ENCODE peak calls at places on chromosomes 11 and 22, in six cellular contexts. F is cardiac muscle cell, P is tibial artery, I is kidney epithelial cell, K is left lung, D is brain microvascular endothelial cell. Y is an unnamed sample.

GRCh38 chr11:112797653-112798293 is 163.4 kb upstream of the NCAM1 start:
- DNase-seq in K (no peak), F (no peak), D (peak; percentile 12), P (peak; percentile 44), I (no peak), Y (no peak)

GRCh38 chr22:49964493-49965290 is 4.1 kb downstream of the PIM3 start:
- DNase-seq in K (peak; percentile 37), D (no peak), P (peak; percentile 68), F (no peak), I (no peak), Y (no peak)

GRCh38 chr22:44723801-44724200 is 21.8 kb downstream of the PRR5 start:
- DNase-seq in F (no peak), D (peak; percentile 20), P (no peak), K (no peak), I (no peak), Y (no peak)

GRCh38 chr11:86559311-86559945 is 113.0 kb downstream of the ME3 start:
- DNase-seq in P (no peak), F (peak; percentile 2), D (peak; percentile 94), I (no peak), K (no peak), Y (no peak)

GRCh38 chr22:31019276-31019930 is 50.3 kb downstream of the TUG1 start:
- DNase-seq in F (no peak), K (no peak), I (no peak), D (no peak), P (no peak), Y (no peak)

GRCh38 chr22:48438096-48438495 is 1389.6 kb downstream of the BRD1 start:
- DNase-seq in K (no peak), P (no peak), D (no peak), I (no peak), F (no peak), Y (no peak)

GRCh38 chr11:104333977-104334376 is 170.0 kb upstream of the PDGFD start:
- DNase-seq in P (no peak), K (no peak), I (no peak), F (no peak), D (no peak), Y (no peak)

GRCh38 chr22:49015993-49016908 is 811.4 kb downstream of the BRD1 start:
- DNase-seq in K (no peak), D (no peak), P (peak; percentile 70), F (no peak), I (no peak), Y (no peak)

GRCh38 chr11:104892723-104893511 is 5.3 kb downstream of the CASP12 start:
- DNase-seq in P (no peak), I (no peak), F (no peak), K (no peak), D (peak; percentile 69), Y (no peak)

GRCh38 chr11:74694136-74694535 is 37.1 kb downstream of the CHRDL2 start:
- DNase-seq in I (no peak), K (no peak), D (no peak), P (no peak), F (no peak), Y (no peak)

GRCh38 chr22:28911777-28912669 is 28.7 kb downstream of the ZNRF3 start:
- DNase-seq in F (no peak), D (no peak), K (no peak), P (no peak), I (no peak), Y (no peak)

GRCh38 chr22:24703101-24703500 is 71.4 kb downstream of the PIWIL3 start:
- DNase-seq in F (no peak), D (no peak), P (no peak), I (no peak), K (no peak), Y (no peak)

GRCh38 chr11:10584071-10584501 is 15.6 kb upstream of the LYVE1 start:
- DNase-seq in K (no peak), F (no peak), D (no peak), P (no peak), I (no peak), Y (no peak)

GRCh38 chr11:43852057-43852636 is 28.5 kb upstream of the ALKBH3 start:
- DNase-seq in D (peak; percentile 87), P (no peak), F (peak; percentile 69), I (peak; percentile 37), K (peak; percentile 34), Y (peak; percentile 47)

GRCh38 chr11:114775849-114776621 is 97.7 kb downstream of the NXPE2 start:
- DNase-seq in I (no peak), F (peak; percentile 24), P (no peak), D (no peak), K (no peak), Y (no peak)

GRCh38 chr22:49701380-49702067 is 126.1 kb downstream of the BRD1 start:
- DNase-seq in F (no peak), K (no peak), P (no peak), D (no peak), I (no peak), Y (no peak)

GRCh38 chr11:75796091-75796435 is 18.9 kb upstream of the UVRAG start:
- DNase-seq in F (no peak), I (no peak), D (no peak), K (no peak), P (no peak), Y (no peak)

DNA sequence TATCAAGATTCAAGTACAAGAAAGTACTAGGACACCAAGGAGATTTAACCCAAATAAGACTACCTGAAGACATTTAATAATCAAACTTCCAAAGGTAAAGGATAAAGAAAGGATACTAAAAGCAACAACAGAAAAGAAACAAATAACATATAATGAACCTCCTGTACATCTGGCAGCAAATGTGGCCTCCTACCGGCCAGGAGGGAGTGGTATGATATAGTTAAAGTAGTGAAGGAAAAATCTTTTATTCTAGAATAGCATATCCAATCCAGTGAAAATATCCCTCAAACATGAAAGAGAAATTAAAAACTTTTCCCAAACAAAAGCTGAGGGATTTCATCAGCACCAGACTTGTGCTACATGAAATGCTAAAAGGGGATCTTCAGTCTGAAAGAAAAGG is 104.7 kb upstream of the GUCY1A2 start:
- DNase-seq in P (no peak), D (no peak), K (no peak), F (no peak), I (no peak), Y (no peak)
- TF ChIP-seq CTCF in P (no peak), D (peak; percentile 39), K (no peak), F (peak; percentile 14), I (no peak), Y (no peak)

DNA sequence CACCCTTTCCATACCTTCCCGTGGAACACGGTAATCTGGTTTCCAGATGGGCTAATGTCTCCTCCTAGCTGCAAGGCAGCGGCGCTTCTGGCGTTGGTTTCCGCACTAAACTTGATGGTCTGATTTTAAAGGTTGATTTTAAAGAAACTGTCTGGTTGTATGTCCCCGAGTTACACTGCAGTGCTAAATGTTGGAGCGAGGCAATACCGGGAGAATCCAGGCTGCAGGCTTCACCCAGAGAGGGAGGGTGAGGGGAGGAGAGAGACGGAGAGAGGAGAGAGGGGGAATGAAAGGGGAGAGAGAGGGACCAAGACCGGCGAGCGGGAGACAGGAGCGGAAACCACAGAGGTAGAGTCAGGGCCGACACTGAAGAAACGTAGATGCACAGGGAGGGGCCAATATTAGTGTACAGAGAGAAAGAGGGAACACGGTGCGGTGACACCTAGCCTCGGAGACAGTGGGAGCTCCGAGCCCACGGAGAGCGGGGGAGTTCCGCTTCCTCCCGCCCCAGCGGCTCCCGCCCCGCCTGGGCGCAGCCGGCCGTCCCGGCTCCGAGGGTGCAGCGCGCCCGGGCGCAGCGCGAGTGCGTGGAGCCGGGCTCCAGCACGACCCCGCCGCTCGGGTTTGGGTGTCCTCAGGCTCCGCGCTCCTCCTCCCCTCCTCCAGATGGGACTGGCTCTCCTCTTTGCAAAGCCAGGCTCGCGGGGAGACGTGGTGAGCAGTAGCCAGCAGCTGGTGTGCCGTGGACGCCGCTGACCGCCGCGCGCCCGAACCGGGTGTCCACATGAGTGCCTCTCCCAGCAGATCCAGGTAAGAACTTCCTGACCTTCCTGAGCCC is 71.9 kb upstream of the GRAMD1B start:
- DNase-seq in F (peak; percentile 60), D (no peak), K (no peak), P (no peak), I (no peak), Y (no peak)
- TF ChIP-seq CTCF in F (peak; percentile 24), D (peak; percentile 45), K (no peak), P (no peak), I (no peak), Y (no peak)

GRCh38 chr11:12235549-12235944 is 125.2 kb downstream of the MICAL2 start:
- DNase-seq in D (no peak), K (no peak), P (no peak), F (peak; percentile 59), I (no peak), Y (no peak)

GRCh38 chr11:12235080-12235479 is 124.7 kb downstream of the MICAL2 start:
- DNase-seq in I (no peak), P (peak; percentile 85), D (no peak), K (no peak), F (no peak), Y (no peak)

GRCh38 chr11:12235945-12236743 is 125.8 kb downstream of the MICAL2 start:
- DNase-seq in P (peak; percentile 79), F (peak; percentile 60), D (peak; percentile 37), K (peak; percentile 58), I (peak; percentile 81), Y (no peak)

GRCh38 chr11:12237381-12237784 is 127.0 kb downstream of the MICAL2 start:
- DNase-seq in I (no peak), F (peak; percentile 23), K (no peak), D (no peak), P (no peak), Y (no peak)

GRCh38 chr11:12236744-12237101 is 126.3 kb downstream of the MICAL2 start:
- DNase-seq in K (no peak), I (no peak), D (no peak), F (no peak), P (no peak), Y (no peak)
- TF ChIP-seq CTCF in K (no peak), I (no peak), D (no peak), F (no peak), P (peak; percentile 3), Y (no peak)

DNA sequence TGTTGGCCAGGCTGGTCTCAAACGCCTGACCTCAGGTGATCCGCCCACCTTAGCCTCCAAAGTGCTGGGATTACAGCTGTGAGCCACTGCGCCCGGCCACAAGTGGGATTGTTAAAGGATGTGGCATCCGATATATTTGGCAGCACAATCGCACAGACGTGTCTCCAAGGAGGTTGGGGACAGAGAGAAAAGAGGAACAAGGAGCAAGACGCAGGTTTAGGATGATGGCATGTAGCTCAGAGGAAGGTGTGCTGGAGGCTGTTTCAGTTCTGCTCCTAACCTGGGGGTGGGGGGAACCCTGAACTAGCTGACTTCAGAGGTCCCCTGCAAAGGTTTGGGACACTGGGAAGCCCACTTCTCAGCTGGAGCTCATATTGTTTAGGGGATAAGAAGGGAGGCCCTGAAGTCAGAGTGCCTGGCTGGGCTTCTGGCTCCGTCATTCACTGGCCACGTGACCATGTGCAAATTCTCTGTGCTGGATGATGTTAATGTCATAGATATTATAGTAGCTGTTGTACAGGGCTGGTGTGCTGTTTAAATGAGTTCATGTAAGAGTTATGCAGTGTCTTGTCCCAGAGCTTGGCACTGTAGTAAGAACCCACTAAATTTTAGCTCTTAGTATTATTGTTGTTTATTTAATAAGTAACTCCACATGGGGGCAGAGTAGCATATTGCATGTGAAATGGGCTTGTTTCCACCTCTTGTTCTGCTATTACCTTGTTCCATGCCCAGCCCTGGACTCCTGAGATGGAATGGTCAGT is 129.7 kb downstream of the ST3GAL4 start:
- DNase-seq in D (peak; percentile 2), F (no peak), K (no peak), P (no peak), I (no peak), Y (no peak)
- TF ChIP-seq CTCF in D (no peak), F (peak; percentile 22), K (no peak), P (no peak), I (no peak), Y (no peak)